ENCODE peak calls at places on chromosomes 11 and 22, in four cellular contexts. M, Q, A and F are unnamed samples.

GRCh38 chr11:28257761-28258160 is 149.6 kb downstream of the METTL15 start:
- DNase-seq in M (no peak), Q (no peak), A (no peak), F (peak; percentile 14)

GRCh38 chr11:723120-723883 is 17.3 kb downstream of the EPS8L2 start:
- DNase-seq in M (no peak), Q (no peak), A (no peak), F (peak; percentile 71)

GRCh38 chr22:32964411-32965057 is 93.6 kb downstream of the SYN3 start:
- DNase-seq in M (no peak), Q (no peak), A (no peak), F (no peak)

GRCh38 chr22:41260871-41261270 is 20.1 kb upstream of the CHADL start:
- DNase-seq in M (no peak), Q (no peak), A (no peak), F (no peak)

GRCh38 chr22:44537016-44537936 is 39.2 kb upstream of the RTL6 start:
- DNase-seq in M (no peak), Q (no peak), A (no peak), F (no peak)

GRCh38 chr22:21926728-21927127 is 25.9 kb downstream of the PPM1F start:
- DNase-seq in M (no peak), Q (no peak), A (no peak), F (no peak)

GRCh38 chr11:114057147-114057546 is 2.4 kb upstream of the ZBTB16 start:
- DNase-seq in M (no peak), Q (no peak), A (no peak), F (no peak)

GRCh38 chr11:92384316-92384715 is 159.7 kb downstream of the FAT3 start:
- DNase-seq in M (no peak), Q (no peak), A (no peak), F (peak; percentile 18)

GRCh38 chr22:47062126-47062525 is 299.7 kb downstream of the TBC1D22A start:
- DNase-seq in M (no peak), Q (no peak), A (no peak), F (no peak)

GRCh38 chr11:57480409-57481137 is 20.2 kb downstream of the RTN4RL2 start:
- DNase-seq in M (no peak), Q (peak; percentile 91), A (peak; percentile 78), F (peak; percentile 51)

GRCh38 chr11:119320593-119321524 is 3.9 kb upstream of the MCAM start:
- DNase-seq in M (no peak), Q (no peak), A (peak; percentile 80), F (peak; percentile 76)

GRCh38 chr11:19552100-19552499 is 160.5 kb upstream of the NAV2 start:
- DNase-seq in M (no peak), Q (no peak), A (no peak), F (no peak)

GRCh38 chr11:124899376-124900145 is 1.9 kb upstream of the ROBO4 start:
- DNase-seq in M (no peak), Q (no peak), A (no peak), F (no peak)

GRCh38 chr22:46386312-46386711 is 50.8 kb downstream of the TRMU start:
- DNase-seq in M (no peak), Q (no peak), A (no peak), F (no peak)

GRCh38 chr11:34667810-34668582 is 47.1 kb downstream of the EHF start:
- DNase-seq in M (no peak), Q (no peak), A (no peak), F (no peak)

GRCh38 chr11:61473370-61474025 is 35.1 kb upstream of the LRRC10B start:
- DNase-seq in M (no peak), Q (no peak), A (no peak), F (no peak)

GRCh38 chr11:103384652-103385051 is 275.4 kb downstream of the DYNC2H1 start:
- DNase-seq in M (no peak), Q (no peak), A (no peak), F (peak; percentile 15)

DNA sequence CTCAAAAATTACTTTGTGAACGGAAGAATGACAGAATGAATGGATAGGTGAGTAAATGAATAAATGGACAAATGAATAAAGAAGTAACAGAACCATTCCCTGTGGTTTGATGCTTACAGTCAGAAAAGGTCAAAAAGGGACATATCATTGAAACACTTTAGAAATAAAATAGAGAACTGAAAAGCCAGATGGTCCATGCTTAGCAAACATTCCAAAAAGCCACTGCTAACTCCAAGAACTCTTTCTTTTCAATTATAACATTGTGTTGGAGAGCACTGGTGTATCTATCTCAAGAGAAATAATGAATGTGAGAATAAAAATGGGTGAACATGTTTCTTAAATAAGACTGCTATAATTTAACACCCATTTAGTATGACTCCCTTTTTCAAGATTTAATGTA is 224.2 kb upstream of the PITPNB start:
- DNase-seq in M (no peak), Q (no peak), A (no peak), F (no peak)
- H3K4me3 ChIP-seq in M (no peak overlapping the region), Q (no peak overlapping the region), A (no peak overlapping the region), F (no peak overlapping the region)

GRCh38 chr22:37483050-37483449 is 3.1 kb downstream of the MFNG start:
- DNase-seq in M (no peak), Q (no peak), A (no peak), F (no peak)

GRCh38 chr22:37485006-37485713 is 1.0 kb downstream of the MFNG start:
- DNase-seq in M (no peak), Q (no peak), A (peak; percentile 69), F (no peak)

GRCh38 chr22:37485714-37486223 is 415 bp downstream of the MFNG start:
- DNase-seq in M (no peak), Q (no peak), A (no peak), F (no peak)

GRCh38 chr22:37483594-37484114 is 2.5 kb downstream of the MFNG start:
- DNase-seq in M (no peak), Q (no peak), A (no peak), F (no peak)

GRCh38 chr22:37484115-37485005 is 1.8 kb downstream of the MFNG start:
- DNase-seq in M (no peak), Q (no peak), A (peak; percentile 91), F (no peak)
- H3K4me3 ChIP-seq in M (no peak overlapping the region), Q (no peak overlapping the region), A (no peak overlapping the region), F (no peak overlapping the region)

GRCh38 chr11:2893935-2894334 is 8.4 kb upstream of the CDKN1C start:
- DNase-seq in M (no peak), Q (no peak), A (no peak), F (no peak)

GRCh38 chr11:2891901-2892214 is 6.3 kb upstream of the CDKN1C start:
- DNase-seq in M (no peak), Q (no peak), A (peak; percentile 75), F (no peak)

GRCh38 chr11:2892215-2893020 is 6.8 kb upstream of the CDKN1C start:
- DNase-seq in M (no peak), Q (peak; percentile 74), A (peak; percentile 78), F (no peak)

GRCh38 chr11:2891291-2891690 is 5.7 kb upstream of the CDKN1C start:
- DNase-seq in M (no peak), Q (no peak), A (no peak), F (no peak)

DNA sequence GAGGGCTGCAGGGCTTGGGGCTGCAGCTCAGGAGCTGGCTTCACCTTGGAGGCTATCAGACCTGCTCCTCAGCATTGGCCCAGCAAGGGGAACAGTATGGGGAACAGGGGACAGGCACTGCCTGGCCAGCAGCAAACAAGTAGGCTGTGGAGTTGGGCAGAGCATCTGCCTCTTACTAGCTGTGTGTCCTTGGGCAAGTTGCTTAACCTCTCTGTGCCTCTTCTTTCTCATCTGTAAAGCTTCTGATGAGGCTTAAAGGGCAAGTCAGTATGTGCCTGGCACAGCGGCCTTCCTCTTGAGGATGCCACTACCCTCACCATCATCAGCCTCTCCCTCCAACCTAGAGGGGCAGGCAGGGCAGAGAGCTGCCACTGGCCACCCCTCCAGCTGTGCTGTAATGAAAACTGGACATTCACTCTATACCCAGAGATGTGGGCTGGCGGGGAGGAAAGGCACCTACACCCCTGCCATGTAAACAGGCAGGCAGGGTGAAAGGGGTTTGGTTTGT is 7.5 kb upstream of the CDKN1C start:
- DNase-seq in M (no peak), Q (no peak), A (no peak), F (no peak)
- H3K4me3 ChIP-seq in M (peak overlapping the region; percentile 72), Q (peak overlapping the region; percentile 42), A (no peak overlapping the region), F (peak overlapping the region; percentile 52)

DNA sequence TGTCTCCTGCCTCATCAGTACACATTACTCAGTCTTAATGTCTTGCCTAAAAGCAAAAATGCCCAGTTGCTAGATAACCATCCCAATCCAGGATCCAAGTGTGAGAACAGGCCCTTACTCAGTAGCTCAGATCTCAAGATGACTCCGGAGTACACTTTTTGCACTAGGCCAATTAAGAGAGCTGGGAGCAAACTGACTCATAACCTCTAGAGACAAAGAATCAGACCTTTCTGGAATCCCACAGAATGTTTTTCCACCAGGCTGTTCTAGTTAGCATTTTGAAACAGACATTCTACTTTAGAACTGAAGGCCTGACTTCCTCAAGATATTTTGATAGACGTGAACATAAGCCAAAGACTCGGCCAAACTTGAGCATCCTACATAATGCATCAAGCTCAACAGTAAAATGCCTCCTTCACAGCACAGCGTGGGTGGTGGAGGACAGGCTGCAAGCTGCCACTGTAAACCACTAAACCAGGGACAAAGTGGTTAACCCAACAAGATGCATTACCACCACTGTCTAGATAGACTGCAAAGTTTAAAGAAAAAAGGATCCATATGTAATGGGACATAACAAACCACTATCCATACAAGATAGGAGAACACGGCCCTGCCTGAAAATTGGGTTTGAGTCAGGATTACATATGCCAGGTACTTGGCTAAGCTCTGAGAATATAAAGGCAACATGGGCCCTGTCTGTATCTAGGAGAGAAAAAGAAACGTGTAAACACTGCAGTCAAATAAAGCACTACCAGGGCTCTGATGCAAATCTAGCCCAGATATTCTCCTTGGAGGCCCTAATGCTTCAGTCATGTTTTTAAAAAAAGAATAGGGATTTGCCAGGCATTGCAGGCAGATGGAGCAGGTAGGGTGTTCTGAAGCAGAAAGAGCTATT is 48.3 kb downstream of the MYH9 start:
- DNase-seq in M (no peak), Q (no peak), A (no peak), F (peak; percentile 57)
- H3K4me3 ChIP-seq in M (no peak overlapping the region), Q (no peak overlapping the region), A (no peak overlapping the region), F (no peak overlapping the region)

DNA sequence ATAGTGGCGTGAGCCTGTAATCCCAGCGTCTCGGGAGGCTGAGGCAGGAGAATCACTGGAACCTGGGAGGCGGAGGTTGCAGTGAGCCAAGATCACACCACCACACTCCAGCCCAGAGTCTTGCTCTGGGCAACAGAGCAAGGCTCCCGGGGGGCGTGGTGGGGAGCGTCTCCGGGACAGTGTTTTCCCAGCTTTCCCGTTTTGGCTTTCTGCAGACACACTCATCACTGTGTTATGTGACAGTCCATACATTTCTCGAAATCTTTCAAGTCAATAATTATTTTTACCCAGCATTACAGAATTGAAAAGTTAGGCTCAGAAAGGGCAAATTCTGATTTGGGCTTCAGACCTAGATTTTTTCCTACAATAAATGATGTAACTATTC is 31.7 kb downstream of the NEAT1 start:
- DNase-seq in M (no peak), Q (no peak), A (no peak), F (peak; percentile 59)
- H3K4me3 ChIP-seq in M (peak overlapping the region; percentile 73), Q (peak overlapping the region; percentile 66), A (no peak overlapping the region), F (peak overlapping the region; percentile 73)

GRCh38 chr11:76424891-76425290 is 19.9 kb upstream of the EMSY start:
- DNase-seq in M (no peak), Q (no peak), A (no peak), F (no peak)

GRCh38 chr11:76424379-76424778 is 20.4 kb upstream of the EMSY start:
- DNase-seq in M (no peak), Q (no peak), A (no peak), F (no peak)

GRCh38 chr11:76426660-76427059 is 18.2 kb upstream of the EMSY start:
- DNase-seq in M (no peak), Q (no peak), A (no peak), F (no peak)
- H3K4me3 ChIP-seq in M (no peak overlapping the region), Q (no peak overlapping the region), A (no peak overlapping the region), F (no peak overlapping the region)